ENCODE peak calls at places on chromosomes 4 and X, in four cellular contexts. V is activated T-cell treated with anti-CD3 and anti-CD28 coated beads for 4 hours, U is M059J, Y is GM23248. S is an unnamed sample.

GRCh38 chr4:147103403-147103946 is 157.8 kb upstream of the TTC29 start:
- DNase-seq in V (no peak), U (peak), Y (peak), S (peak)

GRCh38 chr4:152594981-152595916 is 59.4 kb upstream of the FBXW7 start:
- DNase-seq in U (no peak), Y (no peak), V (no peak), S (peak)

GRCh38 chr4:123649644-123650356 is 253.2 kb downstream of the SPRY1 start:
- DNase-seq in Y (peak), V (no peak), U (peak), S (peak)

GRCh38 chr4:154004028-154004427 is 215.1 kb upstream of the SFRP2 start:
- DNase-seq in Y (peak), V (no peak), U (peak), S (peak)

GRCh38 chrX:69221239-69222102 is 56.2 kb upstream of the PJA1 start:
- DNase-seq in V (no peak), U (no peak), Y (no peak), S (no peak)

GRCh38 chr4:176883681-176884418 is 91.1 kb upstream of the VEGFC start:
- DNase-seq in U (peak), V (no peak), Y (peak), S (peak)

GRCh38 chr4:183229397-183229796 is 90.7 kb downstream of the CLDN22 start:
- DNase-seq in V (no peak), Y (peak), U (peak), S (no peak)

GRCh38 chrX:39971760-39972159 is 126.0 kb downstream of the BCOR start:
- DNase-seq in U (no peak), Y (no peak), V (no peak), S (no peak)

GRCh38 chr4:108813261-108813660 is 50.4 kb upstream of the ETNPPL start:
- DNase-seq in U (no peak), V (no peak), Y (no peak), S (no peak)

S was measured in astrocyte of the hippocampus.